ENCODE peak calls at places on chromosomes 3 and 15, in seven cellular contexts. One of them, this sample, is unnamed.

GRCh38 chr3:122107171-122107570 is 52.0 kb downstream of the CD86 start:
- DNase-seq in gastrocnemius medialis: no peak
- DNase-seq in breast epithelium: no peak
- DNase-seq in body of pancreas: no peak
- DNase-seq in adrenal gland: no peak
- DNase-seq in right lobe of liver: no peak
- DNase-seq in psoas muscle: no peak
- DNase-seq in this sample: no peak

GRCh38 chr3:29514912-29515311 is 234.0 kb downstream of the RBMS3 start:
- DNase-seq in gastrocnemius medialis: no peak
- DNase-seq in breast epithelium: no peak
- DNase-seq in body of pancreas: no peak
- DNase-seq in adrenal gland: no peak
- DNase-seq in right lobe of liver: no peak
- DNase-seq in psoas muscle: no peak
- DNase-seq in this sample: no peak

GRCh38 chr3:57559526-57559925 is 3.5 kb downstream of the PDE12 start:
- DNase-seq in gastrocnemius medialis: no peak
- DNase-seq in breast epithelium: no peak
- DNase-seq in body of pancreas: no peak
- DNase-seq in adrenal gland: no peak
- DNase-seq in right lobe of liver: no peak
- DNase-seq in psoas muscle: no peak
- DNase-seq in this sample: no peak

GRCh38 chr3:61371123-61371522 is 119.9 kb upstream of the FHIT start:
- DNase-seq in gastrocnemius medialis: no peak
- DNase-seq in breast epithelium: no peak
- DNase-seq in body of pancreas: no peak
- DNase-seq in adrenal gland: peak; percentile 11
- DNase-seq in right lobe of liver: no peak
- DNase-seq in psoas muscle: no peak
- DNase-seq in this sample: no peak

GRCh38 chr15:63135804-63136203 is 14.1 kb downstream of the LACTB start:
- DNase-seq in gastrocnemius medialis: no peak
- DNase-seq in breast epithelium: no peak
- DNase-seq in body of pancreas: no peak
- DNase-seq in adrenal gland: peak; percentile 82
- DNase-seq in right lobe of liver: no peak
- DNase-seq in psoas muscle: no peak
- DNase-seq in this sample: no peak

GRCh38 chr15:45646220-45646619 is 11.4 kb downstream of the SQOR start:
- DNase-seq in gastrocnemius medialis: no peak
- DNase-seq in breast epithelium: no peak
- DNase-seq in body of pancreas: no peak
- DNase-seq in adrenal gland: no peak
- DNase-seq in right lobe of liver: no peak
- DNase-seq in psoas muscle: no peak
- DNase-seq in this sample: no peak

GRCh38 chr15:88631464-88632028 is 7.3 kb upstream of the ISG20 start:
- DNase-seq in gastrocnemius medialis: no peak
- DNase-seq in breast epithelium: no peak
- DNase-seq in body of pancreas: no peak
- DNase-seq in adrenal gland: no peak
- DNase-seq in right lobe of liver: no peak
- DNase-seq in psoas muscle: no peak
- DNase-seq in this sample: no peak

GRCh38 chr3:61414456-61414855 is 146.9 kb upstream of the PTPRG start:
- DNase-seq in gastrocnemius medialis: no peak
- DNase-seq in breast epithelium: no peak
- DNase-seq in body of pancreas: no peak
- DNase-seq in adrenal gland: no peak
- DNase-seq in right lobe of liver: no peak
- DNase-seq in psoas muscle: no peak
- DNase-seq in this sample: no peak

GRCh38 chr3:4306091-4306490 is 2.9 kb downstream of the SETMAR start:
- DNase-seq in gastrocnemius medialis: no peak
- DNase-seq in breast epithelium: no peak
- DNase-seq in body of pancreas: no peak
- DNase-seq in adrenal gland: no peak
- DNase-seq in right lobe of liver: no peak
- DNase-seq in psoas muscle: no peak
- DNase-seq in this sample: no peak

GRCh38 chr3:112056451-112056929 is 22.0 kb downstream of the TMPRSS7 start:
- DNase-seq in gastrocnemius medialis: no peak
- DNase-seq in breast epithelium: no peak
- DNase-seq in body of pancreas: no peak
- DNase-seq in adrenal gland: no peak
- DNase-seq in right lobe of liver: no peak
- DNase-seq in psoas muscle: no peak
- DNase-seq in this sample: no peak

GRCh38 chr15:22979699-22980188 is 424 bp downstream of the CYFIP1 start:
- DNase-seq in gastrocnemius medialis: no peak
- DNase-seq in breast epithelium: no peak
- DNase-seq in body of pancreas: peak; percentile 26
- DNase-seq in adrenal gland: peak; percentile 21
- DNase-seq in right lobe of liver: no peak
- DNase-seq in psoas muscle: peak; percentile 41
- DNase-seq in this sample: no peak

GRCh38 chr3:111874177-111874820 is 15.2 kb downstream of the PHLDB2 start:
- DNase-seq in gastrocnemius medialis: no peak
- DNase-seq in breast epithelium: no peak
- DNase-seq in body of pancreas: no peak
- DNase-seq in adrenal gland: no peak
- DNase-seq in right lobe of liver: no peak
- DNase-seq in psoas muscle: no peak
- DNase-seq in this sample: no peak

GRCh38 chr3:165640970-165641369 is 196.3 kb downstream of the BCHE start:
- DNase-seq in gastrocnemius medialis: no peak
- DNase-seq in breast epithelium: no peak
- DNase-seq in body of pancreas: no peak
- DNase-seq in adrenal gland: no peak
- DNase-seq in right lobe of liver: no peak
- DNase-seq in psoas muscle: no peak
- DNase-seq in this sample: no peak

GRCh38 chr15:47513496-47513895 is 203.8 kb upstream of the SEMA6D start:
- DNase-seq in gastrocnemius medialis: no peak
- DNase-seq in breast epithelium: no peak
- DNase-seq in body of pancreas: no peak
- DNase-seq in adrenal gland: no peak
- DNase-seq in right lobe of liver: no peak
- DNase-seq in psoas muscle: no peak
- DNase-seq in this sample: no peak

GRCh38 chr15:47517737-47518136 is 199.6 kb upstream of the SEMA6D start:
- DNase-seq in gastrocnemius medialis: no peak
- DNase-seq in breast epithelium: no peak
- DNase-seq in body of pancreas: no peak
- DNase-seq in adrenal gland: no peak
- DNase-seq in right lobe of liver: no peak
- DNase-seq in psoas muscle: no peak
- DNase-seq in this sample: no peak

GRCh38 chr15:47511241-47511640 is 206.1 kb upstream of the SEMA6D start:
- DNase-seq in gastrocnemius medialis: no peak
- DNase-seq in breast epithelium: no peak
- DNase-seq in body of pancreas: no peak
- DNase-seq in adrenal gland: no peak
- DNase-seq in right lobe of liver: no peak
- DNase-seq in psoas muscle: no peak
- DNase-seq in this sample: no peak

GRCh38 chr15:47516576-47517371 is 200.5 kb upstream of the SEMA6D start:
- DNase-seq in gastrocnemius medialis: no peak
- DNase-seq in breast epithelium: no peak
- DNase-seq in body of pancreas: no peak
- DNase-seq in adrenal gland: no peak
- DNase-seq in right lobe of liver: no peak
- DNase-seq in psoas muscle: no peak
- DNase-seq in this sample: no peak

GRCh38 chr15:47514251-47514652 is 203.1 kb upstream of the SEMA6D start:
- DNase-seq in gastrocnemius medialis: no peak
- DNase-seq in breast epithelium: no peak
- DNase-seq in body of pancreas: no peak
- DNase-seq in adrenal gland: no peak
- DNase-seq in right lobe of liver: no peak
- DNase-seq in psoas muscle: no peak
- DNase-seq in this sample: no peak
- H3K9me3 ChIP-seq in gastrocnemius medialis: no peaks in the 10 kb centered on the region
- H3K9me3 ChIP-seq in breast epithelium: no peaks in the 10 kb centered on the region
- H3K9me3 ChIP-seq in body of pancreas: no peaks in the 10 kb centered on the region
- H3K9me3 ChIP-seq in adrenal gland: no peaks in the 10 kb centered on the region
- H3K9me3 ChIP-seq in right lobe of liver: no peaks in the 10 kb centered on the region
- H3K9me3 ChIP-seq in psoas muscle: no peaks in the 10 kb centered on the region
- H3K9me3 ChIP-seq in this sample: no peaks in the 10 kb centered on the region

GRCh38 chr3:177565981-177566380 is 368.7 kb upstream of the TBL1XR1 start:
- DNase-seq in gastrocnemius medialis: no peak
- DNase-seq in breast epithelium: no peak
- DNase-seq in body of pancreas: no peak
- DNase-seq in adrenal gland: no peak
- DNase-seq in right lobe of liver: no peak
- DNase-seq in psoas muscle: no peak
- DNase-seq in this sample: no peak
- H3K4me3 ChIP-seq in gastrocnemius medialis: no peak overlapping the region
- H3K4me3 ChIP-seq in breast epithelium: no peak overlapping the region
- H3K4me3 ChIP-seq in body of pancreas: no peak overlapping the region
- H3K4me3 ChIP-seq in adrenal gland: no peak overlapping the region
- H3K4me3 ChIP-seq in right lobe of liver: no peak overlapping the region
- H3K4me3 ChIP-seq in psoas muscle: no peak overlapping the region
- H3K4me3 ChIP-seq in this sample: no peak overlapping the region

GRCh38 chr3:172203522-172204258 is 164.3 kb downstream of the FNDC3B start:
- DNase-seq in gastrocnemius medialis: no peak
- DNase-seq in breast epithelium: no peak
- DNase-seq in body of pancreas: peak; percentile 50
- DNase-seq in adrenal gland: no peak
- DNase-seq in right lobe of liver: peak; percentile 60
- DNase-seq in psoas muscle: no peak
- DNase-seq in this sample: no peak

GRCh38 chr3:172201990-172202318 is 162.6 kb downstream of the FNDC3B start:
- DNase-seq in gastrocnemius medialis: no peak
- DNase-seq in breast epithelium: no peak
- DNase-seq in body of pancreas: no peak
- DNase-seq in adrenal gland: no peak
- DNase-seq in right lobe of liver: no peak
- DNase-seq in psoas muscle: no peak
- DNase-seq in this sample: no peak

GRCh38 chr3:172202797-172203196 is 163.4 kb downstream of the FNDC3B start:
- DNase-seq in gastrocnemius medialis: no peak
- DNase-seq in breast epithelium: no peak
- DNase-seq in body of pancreas: no peak
- DNase-seq in adrenal gland: no peak
- DNase-seq in right lobe of liver: no peak
- DNase-seq in psoas muscle: no peak
- DNase-seq in this sample: no peak

GRCh38 chr3:172201136-172201989 is 162.0 kb downstream of the FNDC3B start:
- DNase-seq in gastrocnemius medialis: peak; percentile 31
- DNase-seq in breast epithelium: peak; percentile 82
- DNase-seq in body of pancreas: peak; percentile 67
- DNase-seq in adrenal gland: peak; percentile 86
- DNase-seq in right lobe of liver: peak; percentile 82
- DNase-seq in psoas muscle: peak; percentile 77
- DNase-seq in this sample: peak; percentile 70

GRCh38 chr3:172204716-172205115 is 165.3 kb downstream of the FNDC3B start:
- DNase-seq in gastrocnemius medialis: no peak
- DNase-seq in breast epithelium: no peak
- DNase-seq in body of pancreas: no peak
- DNase-seq in adrenal gland: no peak
- DNase-seq in right lobe of liver: no peak
- DNase-seq in psoas muscle: no peak
- DNase-seq in this sample: no peak
- H3K27ac ChIP-seq in gastrocnemius medialis: no peak overlapping the region
- H3K27ac ChIP-seq in breast epithelium: peak overlapping the region; percentile 43
- H3K27ac ChIP-seq in body of pancreas: peak overlapping the region; percentile 32
- H3K27ac ChIP-seq in adrenal gland: no peak overlapping the region
- H3K27ac ChIP-seq in right lobe of liver: no peak overlapping the region
- H3K27ac ChIP-seq in psoas muscle: no peak overlapping the region
- H3K27ac ChIP-seq in this sample: no peak overlapping the region

DNA sequence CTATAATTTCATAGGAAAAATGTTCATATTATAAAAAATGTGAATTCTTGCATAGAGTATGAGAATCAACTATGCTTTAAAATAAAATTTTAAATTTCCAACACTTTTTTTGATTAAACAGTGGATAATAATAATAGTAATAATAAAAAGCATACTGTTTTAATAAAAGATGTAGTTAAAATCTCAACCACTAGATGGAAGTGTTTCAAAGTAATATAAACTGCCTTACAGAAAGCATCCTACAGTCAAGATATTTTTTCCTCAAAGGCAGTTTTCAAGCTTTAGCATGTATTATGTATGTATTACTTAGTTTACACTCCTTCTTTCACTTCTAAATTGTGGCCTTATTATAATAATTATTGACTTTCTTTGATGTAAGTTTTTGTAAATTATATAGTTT is 217.5 kb downstream of the CHL1 start:
- DNase-seq in gastrocnemius medialis: no peak
- DNase-seq in breast epithelium: no peak
- DNase-seq in body of pancreas: no peak
- DNase-seq in adrenal gland: no peak
- DNase-seq in right lobe of liver: no peak
- DNase-seq in psoas muscle: no peak
- DNase-seq in this sample: no peak
- H3K9me3 ChIP-seq in gastrocnemius medialis: no peaks in the 10 kb centered on the region
- H3K9me3 ChIP-seq in breast epithelium: no peaks in the 10 kb centered on the region
- H3K9me3 ChIP-seq in body of pancreas: no peaks in the 10 kb centered on the region
- H3K9me3 ChIP-seq in adrenal gland: no peaks in the 10 kb centered on the region
- H3K9me3 ChIP-seq in right lobe of liver: no peaks in the 10 kb centered on the region
- H3K9me3 ChIP-seq in psoas muscle: no peaks in the 10 kb centered on the region
- H3K9me3 ChIP-seq in this sample: no peaks in the 10 kb centered on the region

DNA sequence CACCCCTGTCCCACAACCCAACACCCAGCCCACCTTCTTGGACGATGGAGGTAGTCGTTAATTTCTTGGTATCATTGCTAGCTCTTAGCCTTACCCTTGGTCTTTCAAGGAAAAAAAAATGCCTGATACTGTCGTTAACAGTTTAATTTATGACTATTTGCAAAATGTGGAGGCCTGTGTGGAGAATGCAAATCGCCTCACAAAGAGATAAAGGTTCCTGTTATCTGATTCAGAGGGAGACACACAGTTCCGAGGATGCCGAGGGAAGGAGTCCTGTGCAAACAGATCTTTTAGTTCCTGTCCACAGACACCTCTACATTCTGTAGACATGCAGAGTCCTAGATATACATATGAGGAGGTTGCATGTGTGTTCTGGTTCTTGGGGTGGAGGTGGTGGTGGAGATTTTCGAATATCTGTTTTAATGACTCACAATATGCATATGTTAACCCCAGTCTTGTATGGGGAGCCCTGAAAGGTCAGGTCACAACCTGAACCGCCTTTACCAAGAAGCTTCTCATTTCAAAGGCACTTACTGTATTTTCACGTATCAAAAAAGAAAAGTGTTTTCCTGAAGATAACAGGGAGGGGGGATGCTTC is 5.6 kb downstream of the NR2F2 start:
- DNase-seq in gastrocnemius medialis: no peak
- DNase-seq in breast epithelium: no peak
- DNase-seq in body of pancreas: no peak
- DNase-seq in adrenal gland: no peak
- DNase-seq in right lobe of liver: no peak
- DNase-seq in psoas muscle: no peak
- DNase-seq in this sample: no peak
- H3K4me3 ChIP-seq in gastrocnemius medialis: peak overlapping the region; percentile 81
- H3K4me3 ChIP-seq in breast epithelium: peak overlapping the region; percentile 79
- H3K4me3 ChIP-seq in body of pancreas: peak overlapping the region; percentile 13
- H3K4me3 ChIP-seq in adrenal gland: no peak overlapping the region
- H3K4me3 ChIP-seq in right lobe of liver: peak overlapping the region; percentile 68
- H3K4me3 ChIP-seq in psoas muscle: peak overlapping the region; percentile 92
- H3K4me3 ChIP-seq in this sample: peak overlapping the region; percentile 60

This sample was measured in lung.